ENCODE peak calls at places on chromosome 5, in nine cellular contexts. Q is transverse colon; G is lower lobe of right lung; C is stimulated activated naive B cell treated with anti-CD40 and anti-IgM and Interleukin-4, amounts not matched to agents 10 μg/mL and 1 μg/mL and 100 μg/mL, for 72 hours; S is lower leg skin; T is stimulated activated CD4-positive, alpha-beta T cell treated with anti-CD3 and anti-CD28 coated beads, Interleukin-1b, Interleukin-23, amount 100 ng/mL, for 24 hours; E is iris pigment epithelial cell; M is H4; W is activated CD4-positive, alpha-beta T cell treated with anti-CD3 and anti-CD28 coated beads, Interleukin-2, amount 50 U/mL, for 1 hour. J is an unnamed sample.

GRCh38 chr5:139116256-139116655 is 81.9 kb downstream of the SIL1 start:
- DNase-seq in Q (no peak), G (no peak), M (no peak), W (no peak), T (no peak), C (no peak), E (no peak), S (peak), J (no peak)

GRCh38 chr5:120293796-120294195 is 170.3 kb upstream of the PRR16 start:
- DNase-seq in M (no peak), C (no peak), G (no peak), E (peak), Q (no peak), T (no peak), S (no peak), W (no peak), J (no peak)

GRCh38 chr5:123206618-123207320 is 117.7 kb downstream of the PRDM6 start:
- DNase-seq in M (no peak), C (no peak), T (no peak), S (no peak), G (no peak), W (no peak), E (peak), Q (no peak), J (no peak)

GRCh38 chr5:176901260-176902101 is 2.3 kb upstream of the HK3 start:
- DNase-seq in W (no peak), C (peak), E (no peak), G (no peak), T (no peak), Q (no peak), S (peak), M (no peak), J (no peak)

GRCh38 chr5:72106922-72107873 is at the start of gene MAP1B:
- DNase-seq in S (peak), G (no peak), T (no peak), M (peak), W (no peak), Q (no peak), E (peak), C (peak), J (peak)

GRCh38 chr5:161391724-161392123 is 154.8 kb downstream of the GABRB2 start:
- DNase-seq in E (no peak), C (no peak), S (no peak), Q (no peak), G (no peak), W (no peak), M (no peak), T (no peak), J (no peak)

GRCh38 chr5:4191024-4191423 is 595.4 kb downstream of the IRX1 start:
- DNase-seq in M (no peak), E (no peak), G (no peak), W (no peak), S (no peak), Q (no peak), C (no peak), T (no peak), J (no peak)

GRCh38 chr5:93022211-93022610 is 558.8 kb downstream of the NR2F1-AS1 start:
- DNase-seq in T (no peak), Q (no peak), M (no peak), S (no peak), C (no peak), W (no peak), G (no peak), E (no peak), J (no peak)

GRCh38 chr5:1130218-1130946 is 18.5 kb upstream of the SLC12A7 start:
- DNase-seq in S (no peak), M (no peak), W (no peak), C (no peak), Q (peak), T (no peak), G (no peak), E (no peak), J (peak)

GRCh38 chr5:78287833-78288232 is 6.7 kb downstream of the AP3B1 start:
- DNase-seq in C (no peak), S (no peak), Q (no peak), G (no peak), T (no peak), W (no peak), E (peak), M (peak), J (no peak)

GRCh38 chr5:82605441-82605973 is 327.4 kb upstream of the RPS23 start:
- DNase-seq in Q (no peak), W (no peak), E (no peak), S (no peak), M (no peak), T (no peak), C (no peak), G (no peak), J (no peak)

GRCh38 chr5:98938459-98938858 is 9.7 kb upstream of the CHD1 start:
- DNase-seq in T (no peak), M (no peak), G (no peak), E (peak), W (no peak), Q (no peak), C (no peak), S (no peak), J (no peak)

GRCh38 chr5:142644640-142645361 is 41.1 kb downstream of the FGF1 start:
- DNase-seq in Q (peak), W (no peak), M (peak), E (peak), C (no peak), G (no peak), S (no peak), T (no peak), J (no peak)

GRCh38 chr5:124889522-124889828 is 143.0 kb upstream of the ZNF608 start:
- DNase-seq in C (no peak), E (no peak), Q (no peak), G (no peak), T (no peak), M (no peak), S (no peak), W (no peak), J (no peak)

GRCh38 chr5:131814990-131815389 is 18.2 kb upstream of the FNIP1 start:
- DNase-seq in M (peak), Q (no peak), G (no peak), C (no peak), S (no peak), E (peak), W (no peak), T (no peak), J (no peak)

GRCh38 chr5:93604119-93604963 is 21.3 kb downstream of the NR2F1 start:
- DNase-seq in Q (no peak), T (no peak), C (no peak), S (no peak), E (peak), W (no peak), G (no peak), M (no peak), J (no peak)

GRCh38 chr5:172010278-172010677 is 3.8 kb upstream of the FBXW11 start:
- DNase-seq in Q (no peak), E (peak), S (no peak), T (no peak), C (no peak), M (peak), G (no peak), W (no peak), J (no peak)

GRCh38 chr5:179313849-179314521 is 31.3 kb downstream of the ADAMTS2 start:
- DNase-seq in C (no peak), Q (peak), S (peak), E (peak), W (no peak), T (no peak), G (peak), M (no peak), J (peak)

GRCh38 chr5:133113331-133114061 is 61.7 kb downstream of the HSPA4 start:
- DNase-seq in G (no peak), M (no peak), T (no peak), C (peak), E (peak), S (peak), W (no peak), Q (no peak), J (no peak)

GRCh38 chr5:165201364-165202143 is 1696.1 kb downstream of the MAT2B start:
- DNase-seq in E (peak), Q (no peak), G (no peak), S (no peak), C (no peak), M (peak), T (no peak), W (no peak), J (no peak)

GRCh38 chr5:11719888-11720481 is 184.3 kb downstream of the CTNND2 start:
- DNase-seq in T (no peak), W (no peak), M (peak), C (no peak), G (no peak), S (no peak), Q (peak), E (peak), J (no peak)

GRCh38 chr5:119330367-119331183 is 25.2 kb upstream of the TNFAIP8 start:
- DNase-seq in M (no peak), T (no peak), C (no peak), S (no peak), G (no peak), W (peak), Q (no peak), E (no peak), J (no peak)

GRCh38 chr5:57539281-57539701 is 56.7 kb upstream of the ACTBL2 start:
- DNase-seq in G (no peak), T (no peak), S (no peak), C (no peak), W (no peak), E (peak), M (peak), Q (no peak), J (no peak)

GRCh38 chr5:179414459-179415215 is 69.4 kb upstream of the ADAMTS2 start:
- DNase-seq in Q (no peak), E (no peak), S (peak), T (no peak), W (no peak), G (no peak), M (no peak), C (no peak), J (no peak)

GRCh38 chr5:124231240-124231639 is 515.2 kb downstream of the ZNF608 start:
- DNase-seq in G (no peak), E (no peak), W (no peak), T (no peak), S (no peak), M (no peak), Q (no peak), C (peak), J (no peak)

GRCh38 chr5:121937762-121938161 is 24.0 kb upstream of the SRFBP1 start:
- DNase-seq in M (no peak), S (no peak), T (no peak), C (no peak), E (peak), W (no peak), G (no peak), Q (no peak), J (no peak)

GRCh38 chr5:165502893-165503696 is 1997.7 kb downstream of the MAT2B start:
- DNase-seq in W (no peak), T (no peak), Q (no peak), G (no peak), E (peak), C (no peak), M (no peak), S (no peak), J (no peak)

GRCh38 chr5:25028994-25029393 is 384.2 kb upstream of the CDH10 start:
- DNase-seq in Q (no peak), T (no peak), S (no peak), G (no peak), E (peak), M (peak), W (no peak), C (no peak), J (no peak)

GRCh38 chr5:145704724-145705123 is 130.4 kb downstream of the PRELID2 start:
- DNase-seq in S (no peak), T (no peak), G (no peak), C (no peak), Q (no peak), E (no peak), M (no peak), W (no peak), J (no peak)

GRCh38 chr5:25754895-25755294 is 1110.1 kb upstream of the CDH10 start:
- DNase-seq in E (no peak), C (no peak), M (no peak), S (no peak), W (no peak), G (no peak), Q (no peak), T (no peak), J (no peak)

GRCh38 chr5:81091199-81091598 is 131.0 kb downstream of the RASGRF2 start:
- DNase-seq in E (no peak), C (no peak), Q (no peak), G (no peak), T (no peak), W (no peak), S (no peak), M (no peak), J (no peak)

GRCh38 chr5:33513786-33514185 is 73.0 kb downstream of the TARS1 start:
- DNase-seq in E (no peak), S (no peak), W (no peak), T (no peak), M (no peak), G (no peak), C (no peak), Q (no peak), J (no peak)

GRCh38 chr5:87850843-87851242 is 417.8 kb downstream of the TMEM161B start:
- DNase-seq in G (no peak), W (no peak), C (no peak), S (no peak), Q (no peak), E (no peak), M (peak), T (no peak), J (no peak)

GRCh38 chr5:66306105-66306843 is 162.2 kb downstream of the SREK1 start:
- DNase-seq in W (peak), M (peak), T (no peak), G (no peak), C (peak), E (peak), Q (peak), S (no peak), J (no peak)

GRCh38 chr5:133198511-133198910 is 146.7 kb downstream of the HSPA4 start:
- DNase-seq in Q (no peak), G (no peak), T (no peak), W (no peak), E (no peak), M (no peak), S (no peak), C (no peak), J (no peak)

J was measured in mucosa of descending colon.